ENCODE peak calls at places on chromosomes 16 and 17, in four cellular contexts. One of them, this sample, is unnamed.

GRCh38 chr16:11627292-11627663 is 40.6 kb upstream of the LITAF start:
- DNase-seq in A549: no peak
- DNase-seq in fibroblast of lung: no peak
- DNase-seq in ovary: no peak
- DNase-seq in this sample: peak; percentile 47

GRCh38 chr17:76142044-76143041 is 1.3 kb upstream of the FOXJ1 start:
- DNase-seq in A549: no peak
- DNase-seq in fibroblast of lung: no peak
- DNase-seq in ovary: no peak
- DNase-seq in this sample: no peak

GRCh38 chr16:57531253-57531575 is 5.2 kb downstream of the CCDC102A start:
- DNase-seq in ovary: no peak
- DNase-seq in A549: no peak
- DNase-seq in fibroblast of lung: no peak
- DNase-seq in this sample: no peak

GRCh38 chr17:28514571-28515002 is 8.4 kb downstream of the FOXN1 start:
- DNase-seq in fibroblast of lung: no peak
- DNase-seq in A549: no peak
- DNase-seq in ovary: no peak
- DNase-seq in this sample: no peak

GRCh38 chr17:34721326-34721725 is 141.9 kb downstream of the TMEM132E start:
- DNase-seq in ovary: no peak
- DNase-seq in A549: no peak
- DNase-seq in fibroblast of lung: no peak
- DNase-seq in this sample: no peak

GRCh38 chr16:86079185-86079885 is 180.4 kb downstream of the IRF8 start:
- DNase-seq in A549: no peak
- DNase-seq in fibroblast of lung: no peak
- DNase-seq in ovary: no peak
- DNase-seq in this sample: no peak

GRCh38 chr16:28882476-28883180 is 4.3 kb downstream of the ATP2A1 start:
- DNase-seq in A549: no peak
- DNase-seq in fibroblast of lung: peak; percentile 20
- DNase-seq in ovary: no peak
- DNase-seq in this sample: no peak

GRCh38 chr17:81402530-81402941 is 7.3 kb downstream of the BAHCC1 start:
- DNase-seq in A549: no peak
- DNase-seq in ovary: no peak
- DNase-seq in fibroblast of lung: no peak
- DNase-seq in this sample: no peak

GRCh38 chr16:714079-714478 is 839 bp upstream of the METRN start:
- DNase-seq in A549: no peak
- DNase-seq in ovary: no peak
- DNase-seq in fibroblast of lung: no peak
- DNase-seq in this sample: peak; percentile 54

GRCh38 chr16:2273931-2274330 is 6.0 kb upstream of the RNPS1 start:
- DNase-seq in fibroblast of lung: no peak
- DNase-seq in A549: no peak
- DNase-seq in ovary: no peak
- DNase-seq in this sample: no peak

GRCh38 chr16:24858219-24859041 is 12.7 kb downstream of the SLC5A11 start:
- DNase-seq in A549: peak; percentile 68
- DNase-seq in ovary: peak; percentile 60
- DNase-seq in fibroblast of lung: peak; percentile 59
- DNase-seq in this sample: no peak

GRCh38 chr16:49701867-49702494 is 153.9 kb downstream of the ZNF423 start:
- DNase-seq in ovary: peak; percentile 81
- DNase-seq in A549: no peak
- DNase-seq in fibroblast of lung: peak; percentile 59
- DNase-seq in this sample: no peak

GRCh38 chr17:1865252-1866037 is 35.6 kb downstream of the RPA1 start:
- DNase-seq in A549: peak; percentile 51
- DNase-seq in ovary: no peak
- DNase-seq in fibroblast of lung: peak; percentile 49
- DNase-seq in this sample: peak; percentile 3

GRCh38 chr17:64503821-64504768 is 2.0 kb downstream of the DDX5 start:
- DNase-seq in ovary: no peak
- DNase-seq in fibroblast of lung: no peak
- DNase-seq in A549: no peak
- DNase-seq in this sample: no peak

GRCh38 chr17:75125984-75126383 is 5.6 kb downstream of the NT5C start:
- DNase-seq in A549: peak; percentile 54
- DNase-seq in ovary: no peak
- DNase-seq in fibroblast of lung: no peak
- DNase-seq in this sample: no peak

GRCh38 chr16:2898831-2899563 is 12.7 kb upstream of the FLYWCH1 start:
- DNase-seq in ovary: no peak
- DNase-seq in A549: no peak
- DNase-seq in fibroblast of lung: no peak
- DNase-seq in this sample: no peak

GRCh38 chr17:63703029-63703428 is 3.1 kb upstream of the LIMD2 start:
- DNase-seq in A549: no peak
- DNase-seq in fibroblast of lung: no peak
- DNase-seq in ovary: no peak
- DNase-seq in this sample: no peak

DNA sequence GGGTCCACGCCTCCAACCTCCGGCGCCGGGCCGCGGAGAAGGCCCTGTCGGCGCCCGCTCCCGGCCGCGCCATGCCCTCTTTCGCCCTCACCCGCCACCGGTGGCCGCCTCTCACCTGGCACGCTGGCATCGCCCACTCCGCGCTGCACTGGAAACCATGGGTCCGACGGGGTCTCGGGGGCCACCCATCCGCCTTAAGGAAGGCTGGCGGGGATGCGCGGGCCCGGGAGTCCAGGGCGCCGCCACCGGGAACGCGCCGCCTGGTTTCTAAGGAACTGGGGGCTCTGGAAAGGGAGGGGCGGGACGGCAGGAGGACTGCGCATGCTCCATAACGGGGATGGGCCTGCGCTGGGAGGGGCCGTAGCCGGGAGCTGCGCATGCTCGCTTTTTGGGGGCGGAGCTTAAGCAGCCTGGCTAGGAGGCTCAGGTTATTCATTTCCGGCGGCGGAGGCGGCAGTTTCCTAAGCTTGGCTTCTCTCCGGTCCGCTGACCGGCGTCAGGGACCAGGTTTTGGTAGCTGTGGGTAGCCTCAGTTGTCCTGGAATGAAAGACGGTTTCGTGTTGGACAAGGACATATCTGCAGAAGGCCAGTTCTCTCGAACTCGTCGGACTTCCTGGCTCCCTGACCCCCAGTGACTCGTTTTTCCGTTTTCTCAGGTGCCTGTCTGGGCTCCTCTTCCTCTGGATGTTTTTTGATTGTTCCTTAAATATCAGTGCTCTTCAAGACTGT is at the start of gene GFOD2:
- DNase-seq in fibroblast of lung: peak; percentile 93
- DNase-seq in ovary: peak; percentile 98
- DNase-seq in A549: peak; percentile 94
- DNase-seq in this sample: peak; percentile 69
- H3K4me1 ChIP-seq in fibroblast of lung: peaks cover 4% of the 10 kb centered on the region
- H3K4me1 ChIP-seq in ovary: peaks cover 3% of the 10 kb centered on the region
- H3K4me1 ChIP-seq in A549: peaks cover 15% of the 10 kb centered on the region
- H3K4me1 ChIP-seq in this sample: peaks cover 22% of the 10 kb centered on the region

GRCh38 chr17:78981010-78981888 is 1.5 kb upstream of the LGALS3BP start:
- DNase-seq in A549: no peak
- DNase-seq in fibroblast of lung: no peak
- DNase-seq in ovary: no peak
- DNase-seq in this sample: no peak

GRCh38 chr17:78985395-78985794 is 5.7 kb upstream of the LGALS3BP start:
- DNase-seq in A549: no peak
- DNase-seq in ovary: no peak
- DNase-seq in fibroblast of lung: no peak
- DNase-seq in this sample: no peak

GRCh38 chr17:78990349-78991016 is 10.8 kb upstream of the LGALS3BP start:
- DNase-seq in fibroblast of lung: no peak
- DNase-seq in ovary: no peak
- DNase-seq in A549: no peak
- DNase-seq in this sample: no peak

GRCh38 chr17:78988152-78988551 is 8.4 kb upstream of the LGALS3BP start:
- DNase-seq in A549: no peak
- DNase-seq in fibroblast of lung: no peak
- DNase-seq in ovary: no peak
- DNase-seq in this sample: no peak

GRCh38 chr17:78986048-78986648 is 6.4 kb upstream of the LGALS3BP start:
- DNase-seq in ovary: no peak
- DNase-seq in fibroblast of lung: peak; percentile 62
- DNase-seq in A549: peak; percentile 41
- DNase-seq in this sample: peak; percentile 35
- TF ChIP-seq CTCF in ovary: no peak
- TF ChIP-seq CTCF in fibroblast of lung: peak; percentile 41
- TF ChIP-seq CTCF in A549: no peak
- TF ChIP-seq CTCF in this sample: peak; percentile 62

DNA sequence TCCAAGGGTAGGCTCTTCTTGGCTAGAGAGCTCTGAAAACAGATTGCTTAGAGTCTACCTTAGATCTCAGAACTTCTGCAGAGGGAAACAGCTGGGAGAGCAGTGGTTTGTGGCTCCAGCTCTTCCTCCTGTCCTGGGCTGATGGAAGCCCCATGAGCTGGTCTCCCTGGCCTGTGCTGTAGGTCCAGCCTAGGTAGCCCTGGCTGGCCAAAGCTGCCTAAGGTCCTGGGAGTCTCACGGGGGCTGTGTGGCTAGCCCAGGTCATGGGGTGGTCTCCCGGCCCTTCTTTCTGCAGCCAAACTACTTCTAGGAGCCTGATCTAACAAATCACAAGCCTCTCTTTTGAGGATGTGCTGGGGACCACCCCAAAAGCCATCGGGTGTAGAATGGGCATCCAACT is 75.7 kb downstream of the MPRIP start:
- DNase-seq in A549: no peak
- DNase-seq in ovary: no peak
- DNase-seq in fibroblast of lung: no peak
- DNase-seq in this sample: no peak
- H3K4me1 ChIP-seq in A549: peaks cover 72% of the 10 kb centered on the region
- H3K4me1 ChIP-seq in ovary: peaks cover 51% of the 10 kb centered on the region
- H3K4me1 ChIP-seq in fibroblast of lung: peaks cover 18% of the 10 kb centered on the region
- H3K4me1 ChIP-seq in this sample: peaks cover 7% of the 10 kb centered on the region

GRCh38 chr17:37657202-37657601 is 14.0 kb upstream of the DDX52 start:
- DNase-seq in ovary: no peak
- DNase-seq in A549: no peak
- DNase-seq in fibroblast of lung: no peak
- DNase-seq in this sample: no peak

GRCh38 chr17:37662358-37662757 is 19.1 kb upstream of the DDX52 start:
- DNase-seq in A549: no peak
- DNase-seq in ovary: no peak
- DNase-seq in fibroblast of lung: no peak
- DNase-seq in this sample: no peak

GRCh38 chr17:37664214-37664613 is 21.0 kb upstream of the DDX52 start:
- DNase-seq in ovary: no peak
- DNase-seq in A549: no peak
- DNase-seq in fibroblast of lung: no peak
- DNase-seq in this sample: no peak

GRCh38 chr17:37659887-37660286 is 16.6 kb upstream of the DDX52 start:
- DNase-seq in A549: no peak
- DNase-seq in fibroblast of lung: no peak
- DNase-seq in ovary: no peak
- DNase-seq in this sample: no peak

DNA sequence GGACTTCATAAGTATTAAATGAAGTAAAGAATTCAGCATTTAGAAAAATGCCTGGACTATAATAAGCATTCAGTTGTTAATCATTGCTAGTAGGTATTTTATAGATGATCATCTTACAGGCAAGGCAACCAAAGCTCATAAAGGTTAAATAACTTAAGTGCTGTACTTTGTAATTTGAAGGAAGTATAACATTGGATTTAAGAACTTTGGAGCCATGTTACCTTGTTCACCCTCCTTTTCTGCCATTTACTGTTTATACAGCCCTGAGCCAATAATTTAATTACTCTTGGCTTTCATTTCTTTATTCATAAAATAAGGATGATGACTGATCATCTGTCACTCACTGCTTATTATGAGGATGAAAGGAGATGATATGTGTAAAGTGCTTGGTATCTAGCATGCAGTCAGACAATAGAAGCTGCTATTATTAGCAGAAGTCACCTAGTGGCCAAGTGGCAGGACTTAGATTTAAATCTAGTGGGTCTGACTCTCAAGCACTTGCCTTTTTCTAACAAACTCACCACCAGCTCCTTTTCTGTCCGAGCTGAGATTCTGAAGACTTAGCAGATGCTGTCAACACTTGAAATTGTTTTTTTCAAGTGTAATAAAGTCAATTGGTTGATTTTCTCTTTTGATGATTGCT is 18.2 kb upstream of the DDX52 start:
- DNase-seq in fibroblast of lung: no peak
- DNase-seq in ovary: no peak
- DNase-seq in A549: peak; percentile 30
- DNase-seq in this sample: no peak
- TF ChIP-seq CTCF in fibroblast of lung: no peak
- TF ChIP-seq CTCF in ovary: no peak
- TF ChIP-seq CTCF in A549: no peak
- TF ChIP-seq CTCF in this sample: peak; percentile 23

DNA sequence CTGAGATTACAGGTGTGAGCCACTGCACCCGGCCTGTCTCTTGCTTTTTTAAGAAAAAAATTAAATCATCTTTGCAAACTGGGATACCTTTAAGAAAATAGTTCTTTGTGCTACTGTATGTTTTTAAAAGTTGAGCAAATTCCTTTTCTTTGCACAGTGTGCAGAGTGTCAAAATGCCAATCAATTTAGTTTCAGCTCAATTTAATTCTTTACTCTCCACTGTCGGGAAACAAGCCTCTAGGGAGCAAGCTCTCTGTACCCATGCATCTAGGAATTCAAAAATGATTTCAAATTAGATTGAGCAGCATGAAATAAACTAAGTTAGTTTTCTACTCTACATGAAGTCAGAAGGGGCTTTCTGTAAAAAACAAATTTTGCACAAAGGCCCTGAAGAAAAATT is 141.5 kb upstream of the CORO6 start:
- DNase-seq in A549: no peak
- DNase-seq in fibroblast of lung: no peak
- DNase-seq in ovary: no peak
- DNase-seq in this sample: no peak
- H3K4me1 ChIP-seq in A549: peaks cover 13% of the 10 kb centered on the region
- H3K4me1 ChIP-seq in fibroblast of lung: no peaks in the 10 kb centered on the region
- H3K4me1 ChIP-seq in ovary: no peaks in the 10 kb centered on the region
- H3K4me1 ChIP-seq in this sample: no peaks in the 10 kb centered on the region